ENCODE peak calls at places on chromosomes 13 and 19, in five cellular contexts. Q, M, E, Z and C are unnamed samples. For H3K4me1, the result is how much of the 10 kb centered on the place peaks cover.

GRCh38 chr13:50809133-50810090 is 34.1 kb downstream of the DLEU7 start:
- DNase-seq in Q (peak), M (no peak), E (no peak), Z (no peak), C (no peak)

GRCh38 chr13:50011461-50011860 is 3.8 kb upstream of the KCNRG start:
- DNase-seq in Q (no peak), M (no peak), E (no peak), Z (no peak), C (no peak)

GRCh38 chr19:35299523-35300339 is 7.8 kb downstream of the MAG start:
- DNase-seq in Q (no peak), M (peak), E (no peak), Z (no peak), C (no peak)

GRCh38 chr19:6887326-6887725 is at the start of gene ADGRE1:
- DNase-seq in Q (no peak), M (no peak), E (no peak), Z (no peak), C (no peak)

GRCh38 chr13:80040219-80040976 is 300.5 kb downstream of the SPRY2 start:
- DNase-seq in Q (peak), M (no peak), E (no peak), Z (no peak), C (peak)

GRCh38 chr19:2544576-2545415 is 68.9 kb downstream of the GADD45B start:
- DNase-seq in Q (no peak), M (no peak), E (no peak), Z (no peak), C (no peak)

GRCh38 chr19:35673121-35673804 is 6.9 kb downstream of the UPK1A start:
- DNase-seq in Q (peak), M (peak), E (peak), Z (no peak), C (peak)

GRCh38 chr13:50152224-50152623 is 137.0 kb downstream of the KCNRG start:
- DNase-seq in Q (no peak), M (no peak), E (no peak), Z (no peak), C (no peak)

GRCh38 chr13:84927442-84928169 is 871.6 kb downstream of the SLITRK6 start:
- DNase-seq in Q (no peak), M (no peak), E (no peak), Z (no peak), C (no peak)

GRCh38 chr13:109779074-109779473 is 7.3 kb downstream of the IRS2 start:
- DNase-seq in Q (no peak), M (no peak), E (no peak), Z (no peak), C (no peak)

GRCh38 chr13:31749929-31750328 is 10.6 kb downstream of the RXFP2 start:
- DNase-seq in Q (peak), M (no peak), E (no peak), Z (no peak), C (no peak)

GRCh38 chr19:6813659-6814058 is 41.2 kb downstream of the VAV1 start:
- DNase-seq in Q (no peak), M (no peak), E (no peak), Z (no peak), C (no peak)

GRCh38 chr13:30125422-30126073 is 181.8 kb downstream of the KATNAL1 start:
- DNase-seq in Q (peak), M (no peak), E (no peak), Z (no peak), C (no peak)

GRCh38 chr13:93861818-93862217 is 617.7 kb downstream of the DCT start:
- DNase-seq in Q (peak), M (no peak), E (no peak), Z (no peak), C (no peak)

GRCh38 chr19:3276341-3276799 is 51.9 kb downstream of the CELF5 start:
- DNase-seq in Q (no peak), M (peak), E (peak), Z (no peak), C (peak)

GRCh38 chr19:780935-781334 is 16.3 kb upstream of the PTBP1 start:
- DNase-seq in Q (no peak), M (no peak), E (no peak), Z (no peak), C (no peak)

GRCh38 chr13:97417698-97418097 is 16.3 kb upstream of the RAP2A start:
- DNase-seq in Q (no peak), M (peak), E (no peak), Z (no peak), C (no peak)

GRCh38 chr19:30103981-30104380 is 161.9 kb downstream of the URI1 start:
- DNase-seq in Q (no peak), M (no peak), E (no peak), Z (no peak), C (no peak)
- H2BK12ac ChIP-seq in Q (no peak), M (no peak), E (no peak), Z (no peak), C (no peak)

GRCh38 chr19:19662866-19663291 is 597 bp downstream of the ATP13A1 start:
- DNase-seq in Q (peak), M (no peak), E (no peak), Z (no peak), C (no peak)

GRCh38 chr19:19663292-19664120 is at the start of gene ATP13A1:
- DNase-seq in Q (peak), M (peak), E (peak), Z (peak), C (peak)

GRCh38 chr19:19662344-19662743 is 1.1 kb downstream of the ATP13A1 start:
- DNase-seq in Q (no peak), M (no peak), E (no peak), Z (no peak), C (no peak)

GRCh38 chr19:19661141-19661674 is 2.3 kb downstream of the ATP13A1 start:
- DNase-seq in Q (no peak), M (peak), E (no peak), Z (no peak), C (no peak)

DNA sequence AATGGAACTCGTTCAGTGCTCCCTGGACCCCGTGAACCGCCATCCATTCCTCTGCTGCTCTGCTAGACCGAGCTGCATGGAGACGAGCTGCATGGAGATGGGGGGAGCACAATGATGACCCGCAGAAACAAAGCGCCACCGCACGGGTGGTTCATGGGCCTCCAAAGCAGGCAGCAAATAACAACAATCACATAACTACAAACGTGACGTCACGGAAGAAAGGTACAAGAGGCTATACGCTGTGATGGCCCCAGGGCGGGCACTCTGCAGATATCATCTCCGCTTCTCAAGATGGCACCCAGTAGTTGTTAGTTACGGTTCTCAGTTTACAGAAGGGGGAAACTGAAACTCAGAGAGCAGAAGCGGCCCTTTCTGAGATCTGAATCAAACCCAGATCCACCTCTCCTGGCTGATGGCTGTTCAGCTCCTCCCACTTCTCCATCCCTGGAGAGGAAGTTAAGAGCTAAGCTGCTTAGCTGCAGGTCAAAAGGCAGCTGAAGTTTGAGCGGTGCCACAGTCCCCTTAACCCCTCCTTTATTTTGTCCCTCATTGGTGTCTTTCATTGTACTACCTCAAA is 1.7 kb downstream of the ATP13A1 start:
- DNase-seq in Q (no peak), M (peak), E (no peak), Z (no peak), C (peak)
- H3K9ac ChIP-seq in Q (peak), M (no peak), E (no peak), Z (no peak), C (no peak)

GRCh38 chr19:41937976-41938375 is 9.7 kb upstream of the ERFL start:
- DNase-seq in Q (no peak), M (no peak), E (no peak), Z (no peak), C (no peak)

GRCh38 chr19:41939861-41940442 is 11.7 kb upstream of the ERFL start:
- DNase-seq in Q (no peak), M (no peak), E (no peak), Z (no peak), C (no peak)

GRCh38 chr19:41944336-41944735 is 14.8 kb downstream of the RABAC1 start:
- DNase-seq in Q (no peak), M (no peak), E (no peak), Z (no peak), C (no peak)

GRCh38 chr19:41940443-41941409 is 12.5 kb upstream of the ERFL start:
- DNase-seq in Q (peak), M (no peak), E (no peak), Z (no peak), C (no peak)

DNA sequence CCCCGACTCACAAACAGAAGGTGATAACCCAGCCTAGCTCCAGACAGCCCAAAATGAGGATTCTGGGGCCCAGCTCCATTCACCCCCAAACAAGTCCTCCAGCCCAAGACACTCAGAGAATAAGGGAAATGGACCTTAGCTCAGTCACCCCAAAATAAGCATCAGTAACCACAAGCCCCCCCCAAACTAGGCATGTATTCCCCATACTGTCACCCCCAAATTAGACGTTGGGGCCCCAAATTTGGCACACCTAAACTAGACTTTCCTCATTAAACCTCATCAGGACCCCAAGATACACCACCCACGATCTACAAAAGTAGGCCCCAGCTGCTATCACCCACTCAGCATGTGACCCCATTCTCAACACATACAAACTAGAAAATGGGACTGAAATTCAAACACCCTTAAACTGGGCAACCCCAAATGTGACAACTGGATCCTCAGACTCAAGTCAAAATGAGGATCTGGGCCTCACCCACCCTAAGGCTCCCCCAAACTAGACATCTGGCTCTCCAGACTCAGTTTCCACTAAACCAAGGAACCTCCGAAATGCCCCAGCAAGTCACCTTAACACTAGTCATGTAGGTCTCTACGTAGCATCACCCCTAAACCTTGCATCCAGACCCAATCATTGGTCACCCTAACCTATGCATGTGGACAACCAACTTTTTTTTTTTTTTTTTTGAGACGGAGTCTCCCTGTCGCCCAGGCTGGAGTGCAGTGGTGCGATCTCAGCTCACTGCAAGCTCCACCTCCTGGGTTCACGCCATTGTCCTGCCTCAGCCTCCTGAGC is 13.4 kb upstream of the ERFL start:
- DNase-seq in Q (no peak), M (no peak), E (no peak), Z (no peak), C (no peak)
- H3K4me1 ChIP-seq in Q (under half), M (under half), E (under half), Z (under half), C (under half)

GRCh38 chr19:19480688-19481087 is 34.7 kb downstream of the TSSK6 start:
- DNase-seq in Q (no peak), M (no peak), E (no peak), Z (no peak), C (no peak)

GRCh38 chr19:19486343-19487076 is 28.8 kb downstream of the TSSK6 start:
- DNase-seq in Q (no peak), M (no peak), E (no peak), Z (no peak), C (peak)

GRCh38 chr19:19485161-19485997 is 30.0 kb downstream of the TSSK6 start:
- DNase-seq in Q (peak), M (no peak), E (no peak), Z (no peak), C (peak)

GRCh38 chr19:19485998-19486290 is 29.4 kb downstream of the TSSK6 start:
- DNase-seq in Q (no peak), M (no peak), E (no peak), Z (no peak), C (no peak)

DNA sequence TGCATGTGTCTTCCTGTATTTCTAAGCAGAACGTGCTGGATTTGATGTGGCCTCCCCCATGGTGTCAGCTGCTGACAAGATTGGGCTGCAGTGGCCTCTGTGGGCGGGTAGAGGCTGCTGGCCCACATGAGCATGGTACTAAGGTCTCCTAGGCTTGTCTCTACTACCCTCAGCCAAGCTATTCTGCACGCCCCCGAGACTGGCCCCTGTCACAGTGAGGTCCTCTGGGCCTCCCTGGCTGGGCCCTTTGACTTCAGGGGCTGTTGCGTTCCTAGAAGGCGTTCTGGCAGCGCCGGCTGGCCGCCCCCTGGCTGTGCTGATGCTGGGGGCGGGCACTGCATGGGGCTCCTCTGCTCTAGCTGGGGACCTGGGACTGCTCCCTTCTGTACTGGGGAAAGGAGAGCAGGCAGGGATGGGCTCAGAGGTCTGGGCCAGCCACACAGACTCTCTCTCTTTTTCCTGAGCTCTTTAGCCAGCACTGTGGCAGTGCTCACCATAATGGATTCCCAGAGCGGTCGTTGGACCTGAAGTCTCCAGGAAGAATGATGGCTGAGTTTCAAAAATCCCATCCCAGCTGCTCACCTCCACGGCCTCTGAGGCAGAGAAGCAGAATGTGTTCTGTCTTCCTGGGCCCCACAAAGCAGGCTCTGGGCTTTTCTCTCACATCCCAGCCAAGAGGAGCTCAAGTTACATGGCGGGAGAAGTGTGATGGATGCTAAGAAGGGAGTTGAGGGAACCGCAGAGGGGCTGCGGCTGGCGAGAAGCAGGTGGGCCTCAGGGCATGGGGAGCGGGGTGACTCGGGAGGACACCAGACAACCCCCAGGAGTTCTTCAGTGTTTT is 32.3 kb downstream of the TSSK6 start:
- DNase-seq in Q (no peak), M (no peak), E (no peak), Z (no peak), C (no peak)
- H2BK12ac ChIP-seq in Q (no peak), M (no peak), E (no peak), Z (no peak), C (no peak)

DNA sequence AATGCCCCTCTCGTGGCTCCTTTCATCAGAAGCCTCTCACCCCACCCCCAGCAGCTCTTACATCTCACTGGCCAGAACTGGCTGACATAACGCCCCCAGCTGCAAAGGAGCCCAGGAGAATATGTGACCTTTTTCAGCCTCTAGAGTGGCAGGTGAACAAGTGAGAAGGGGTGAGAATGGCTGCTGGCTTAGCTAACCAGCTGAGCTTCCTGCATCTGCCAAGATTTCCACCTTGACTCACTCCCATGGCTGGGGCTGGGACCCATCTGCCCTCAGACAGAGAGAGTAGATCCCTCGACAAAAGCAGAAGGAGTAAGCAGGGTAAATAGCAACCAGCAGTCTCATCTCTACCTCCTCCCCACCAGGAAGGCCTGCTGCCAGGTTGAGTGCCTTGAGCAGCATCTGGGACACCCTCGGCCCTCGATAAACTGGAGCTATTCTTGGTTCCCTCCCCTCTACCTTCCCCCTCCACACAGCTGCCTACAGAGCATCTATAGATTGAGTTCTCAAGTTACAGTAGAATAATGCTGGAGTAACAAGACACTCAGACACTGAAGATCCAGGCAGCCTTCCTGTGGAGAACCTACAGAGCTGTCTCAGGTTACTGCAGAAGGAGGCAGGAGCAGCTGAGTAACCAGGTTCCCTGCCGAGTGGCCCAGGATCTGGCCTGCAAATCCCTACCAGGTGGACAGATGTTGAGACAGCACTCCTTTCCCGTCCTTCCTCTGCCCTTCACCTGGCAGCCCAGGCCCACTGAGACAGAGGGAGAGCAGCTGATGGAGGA is 15.5 kb downstream of the KASH5 start:
- DNase-seq in Q (no peak), M (peak), E (peak), Z (no peak), C (no peak)
- H3K9ac ChIP-seq in Q (no peak), M (peak), E (no peak), Z (no peak), C (no peak)

GRCh38 chr13:40592035-40592434 is 74.4 kb downstream of the FOXO1 start:
- DNase-seq in Q (no peak), M (no peak), E (no peak), Z (no peak), C (no peak)

GRCh38 chr13:40589285-40590109 is 76.9 kb downstream of the FOXO1 start:
- DNase-seq in Q (peak), M (no peak), E (no peak), Z (peak), C (peak)

GRCh38 chr13:40590112-40590862 is 76.2 kb downstream of the FOXO1 start:
- DNase-seq in Q (no peak), M (no peak), E (no peak), Z (no peak), C (no peak)

GRCh38 chr13:40588101-40588500 is 78.3 kb downstream of the FOXO1 start:
- DNase-seq in Q (no peak), M (no peak), E (no peak), Z (no peak), C (no peak)

GRCh38 chr13:40591091-40591490 is 75.3 kb downstream of the FOXO1 start:
- DNase-seq in Q (no peak), M (no peak), E (no peak), Z (no peak), C (no peak)
- H3K4me1 ChIP-seq in Q (under half), M (under half), E (under half), Z (under half), C (under half)

GRCh38 chr19:40947573-40947972 is 43.5 kb upstream of the CYP2B6 start:
- DNase-seq in Q (no peak), M (no peak), E (no peak), Z (no peak), C (no peak)
- H2BK12ac ChIP-seq in Q (no peak), M (no peak), E (no peak), Z (no peak), C (no peak)